ENCODE peak calls at places on chromosomes 13 and 19, in seven cellular contexts. V, K, J, A, P, C and W are unnamed samples.

GRCh38 chr13:51071493-51071892 is 39.6 kb downstream of the C13orf42 start:
- DNase-seq in V (no peak), K (no peak), J (no peak), A (no peak), P (no peak), C (no peak), W (no peak)

GRCh38 chr19:6238643-6239281 is 41.0 kb downstream of the MLLT1 start:
- DNase-seq in V (no peak), K (no peak), J (no peak), A (no peak), P (no peak), C (peak; percentile 26), W (peak; percentile 63)

GRCh38 chr13:64753606-64754005 is 2476.5 kb downstream of the PCDH9 start:
- DNase-seq in V (no peak), K (no peak), J (no peak), A (no peak), P (no peak), C (no peak), W (no peak)

GRCh38 chr13:64446372-64446771 is 2783.8 kb downstream of the PCDH9 start:
- DNase-seq in V (no peak), K (no peak), J (peak; percentile 33), A (no peak), P (no peak), C (no peak), W (no peak)

GRCh38 chr19:40927567-40927966 is 45.5 kb upstream of the CYP2A7 start:
- DNase-seq in V (no peak), K (no peak), J (no peak), A (no peak), P (no peak), C (no peak), W (no peak)

GRCh38 chr13:105466376-105466775 is 1069.1 kb downstream of the EFNB2 start:
- DNase-seq in V (no peak), K (no peak), J (no peak), A (no peak), P (no peak), C (no peak), W (no peak)

GRCh38 chr13:110242615-110243014 is 64.3 kb downstream of the COL4A1 start:
- DNase-seq in V (no peak), K (no peak), J (no peak), A (no peak), P (no peak), C (no peak), W (no peak)

GRCh38 chr13:27293873-27294515 is 23.4 kb downstream of the RASL11A start:
- DNase-seq in V (no peak), K (no peak), J (no peak), A (peak; percentile 18), P (no peak), C (no peak), W (no peak)

GRCh38 chr19:30361107-30361447 is 11.1 kb upstream of the ZNF536 start:
- DNase-seq in V (no peak), K (no peak), J (no peak), A (no peak), P (no peak), C (no peak), W (no peak)

GRCh38 chr19:11100064-11100463 is 10.8 kb downstream of the LDLR start:
- DNase-seq in V (no peak), K (no peak), J (no peak), A (no peak), P (no peak), C (no peak), W (no peak)

GRCh38 chr13:40667622-40667978 is 1.2 kb upstream of the FOXO1 start:
- DNase-seq in V (peak; percentile 55), K (no peak), J (no peak), A (no peak), P (no peak), C (no peak), W (no peak)

GRCh38 chr19:7831452-7831851 is 1.4 kb downstream of the EVI5L start:
- DNase-seq in V (no peak), K (no peak), J (peak; percentile 67), A (no peak), P (no peak), C (peak; percentile 55), W (peak; percentile 40)

GRCh38 chr19:7488736-7489353 is at the start of gene PEX11G:
- DNase-seq in V (peak; percentile 92), K (peak; percentile 92), J (peak; percentile 81), A (peak; percentile 85), P (peak; percentile 91), C (peak; percentile 97), W (peak; percentile 84)

GRCh38 chr19:50427318-50427925 is 5.3 kb upstream of the MYBPC2 start:
- DNase-seq in V (no peak), K (no peak), J (no peak), A (no peak), P (no peak), C (no peak), W (no peak)

GRCh38 chr19:38538793-38539528 is 78.8 kb downstream of the MAP4K1 start:
- DNase-seq in V (peak; percentile 62), K (no peak), J (no peak), A (peak; percentile 76), P (no peak), C (no peak), W (no peak)

GRCh38 chr19:15469513-15470297 is 5.4 kb upstream of the RASAL3 start:
- DNase-seq in V (no peak), K (no peak), J (no peak), A (no peak), P (no peak), C (no peak), W (no peak)

GRCh38 chr13:77124423-77124822 is 97.5 kb upstream of the FBXL3 start:
- DNase-seq in V (no peak), K (no peak), J (no peak), A (no peak), P (no peak), C (no peak), W (no peak)

GRCh38 chr13:109941221-109941620 is 154.8 kb upstream of the IRS2 start:
- DNase-seq in V (no peak), K (no peak), J (no peak), A (no peak), P (no peak), C (no peak), W (no peak)

GRCh38 chr13:40318366-40318765 is 348.1 kb downstream of the FOXO1 start:
- DNase-seq in V (peak; percentile 18), K (no peak), J (no peak), A (no peak), P (no peak), C (no peak), W (no peak)

GRCh38 chr19:38452430-38453366 is 19.2 kb downstream of the RYR1 start:
- DNase-seq in V (peak; percentile 21), K (no peak), J (peak; percentile 33), A (no peak), P (peak; percentile 33), C (peak; percentile 57), W (no peak)

GRCh38 chr19:41958367-41959055 is 610 bp downstream of the RABAC1 start:
- DNase-seq in V (peak; percentile 91), K (peak; percentile 76), J (peak; percentile 73), A (peak; percentile 70), P (peak; percentile 69), C (peak; percentile 94), W (no peak)

GRCh38 chr13:111253334-111253872 is 67.0 kb upstream of the TEX29 start:
- DNase-seq in V (no peak), K (no peak), J (no peak), A (no peak), P (no peak), C (no peak), W (no peak)